ENCODE peak calls at places on chromosome 22, in ten cellular contexts. One of them, this sample, is unnamed.

GRCh38 chr22:49199224-49199623 is 628.4 kb downstream of the BRD1 start:
- DNase-seq in substantia nigra: no peak
- DNase-seq in CD4-positive, CD25-positive, alpha-beta regulatory T cell: no peak
- DNase-seq in thoracic aorta: no peak
- DNase-seq in suprapubic skin: peak
- DNase-seq in vagina: no peak
- DNase-seq in A549: no peak
- DNase-seq in effector memory CD4-positive, alpha-beta T cell: no peak
- DNase-seq in GM23248: no peak
- DNase-seq in right lobe of liver: peak
- DNase-seq in this sample: peak

GRCh38 chr22:40196628-40197027 is 18.9 kb downstream of the TNRC6B start:
- DNase-seq in substantia nigra: no peak
- DNase-seq in CD4-positive, CD25-positive, alpha-beta regulatory T cell: no peak
- DNase-seq in right lobe of liver: no peak
- DNase-seq in A549: peak
- DNase-seq in vagina: no peak
- DNase-seq in thoracic aorta: no peak
- DNase-seq in effector memory CD4-positive, alpha-beta T cell: no peak
- DNase-seq in suprapubic skin: peak
- DNase-seq in GM23248: peak
- DNase-seq in this sample: no peak

GRCh38 chr22:31446208-31446607 is 43.4 kb downstream of the EIF4ENIF1 start:
- DNase-seq in effector memory CD4-positive, alpha-beta T cell: no peak
- DNase-seq in suprapubic skin: no peak
- DNase-seq in right lobe of liver: no peak
- DNase-seq in substantia nigra: no peak
- DNase-seq in thoracic aorta: no peak
- DNase-seq in CD4-positive, CD25-positive, alpha-beta regulatory T cell: no peak
- DNase-seq in GM23248: no peak
- DNase-seq in A549: no peak
- DNase-seq in vagina: no peak
- DNase-seq in this sample: no peak

GRCh38 chr22:38103641-38104040 is 6.8 kb downstream of the BAIAP2L2 start:
- DNase-seq in thoracic aorta: no peak
- DNase-seq in substantia nigra: no peak
- DNase-seq in right lobe of liver: no peak
- DNase-seq in effector memory CD4-positive, alpha-beta T cell: no peak
- DNase-seq in A549: no peak
- DNase-seq in vagina: no peak
- DNase-seq in GM23248: no peak
- DNase-seq in suprapubic skin: no peak
- DNase-seq in CD4-positive, CD25-positive, alpha-beta regulatory T cell: no peak
- DNase-seq in this sample: no peak

GRCh38 chr22:50178871-50179869 is 6.5 kb upstream of the TRABD start:
- DNase-seq in effector memory CD4-positive, alpha-beta T cell: no peak
- DNase-seq in thoracic aorta: no peak
- DNase-seq in substantia nigra: no peak
- DNase-seq in suprapubic skin: no peak
- DNase-seq in A549: no peak
- DNase-seq in GM23248: no peak
- DNase-seq in right lobe of liver: peak
- DNase-seq in CD4-positive, CD25-positive, alpha-beta regulatory T cell: no peak
- DNase-seq in vagina: no peak
- DNase-seq in this sample: peak

GRCh38 chr22:45998638-45999378 is 21.8 kb upstream of the WNT7B start:
- DNase-seq in right lobe of liver: no peak
- DNase-seq in CD4-positive, CD25-positive, alpha-beta regulatory T cell: no peak
- DNase-seq in substantia nigra: no peak
- DNase-seq in thoracic aorta: no peak
- DNase-seq in GM23248: no peak
- DNase-seq in suprapubic skin: peak
- DNase-seq in effector memory CD4-positive, alpha-beta T cell: no peak
- DNase-seq in vagina: no peak
- DNase-seq in A549: no peak
- DNase-seq in this sample: peak

GRCh38 chr22:29813563-29813962 is 24.5 kb downstream of the ASCC2 start:
- DNase-seq in right lobe of liver: no peak
- DNase-seq in GM23248: no peak
- DNase-seq in CD4-positive, CD25-positive, alpha-beta regulatory T cell: no peak
- DNase-seq in substantia nigra: no peak
- DNase-seq in thoracic aorta: no peak
- DNase-seq in suprapubic skin: no peak
- DNase-seq in effector memory CD4-positive, alpha-beta T cell: no peak
- DNase-seq in vagina: no peak
- DNase-seq in A549: peak
- DNase-seq in this sample: no peak

GRCh38 chr22:43393845-43394474 is 17.9 kb upstream of the MPPED1 start:
- DNase-seq in right lobe of liver: no peak
- DNase-seq in vagina: no peak
- DNase-seq in A549: no peak
- DNase-seq in suprapubic skin: no peak
- DNase-seq in effector memory CD4-positive, alpha-beta T cell: no peak
- DNase-seq in thoracic aorta: no peak
- DNase-seq in GM23248: no peak
- DNase-seq in CD4-positive, CD25-positive, alpha-beta regulatory T cell: no peak
- DNase-seq in substantia nigra: no peak
- DNase-seq in this sample: no peak

GRCh38 chr22:45757068-45757467 is 85.4 kb downstream of the ATXN10 start:
- DNase-seq in CD4-positive, CD25-positive, alpha-beta regulatory T cell: no peak
- DNase-seq in A549: no peak
- DNase-seq in thoracic aorta: no peak
- DNase-seq in vagina: no peak
- DNase-seq in suprapubic skin: no peak
- DNase-seq in effector memory CD4-positive, alpha-beta T cell: no peak
- DNase-seq in right lobe of liver: no peak
- DNase-seq in GM23248: peak
- DNase-seq in substantia nigra: peak
- DNase-seq in this sample: no peak

GRCh38 chr22:24986816-24987215 is 34.3 kb downstream of the KIAA1671 start:
- DNase-seq in GM23248: no peak
- DNase-seq in suprapubic skin: no peak
- DNase-seq in substantia nigra: no peak
- DNase-seq in thoracic aorta: no peak
- DNase-seq in CD4-positive, CD25-positive, alpha-beta regulatory T cell: peak
- DNase-seq in right lobe of liver: no peak
- DNase-seq in A549: no peak
- DNase-seq in vagina: no peak
- DNase-seq in effector memory CD4-positive, alpha-beta T cell: no peak
- DNase-seq in this sample: no peak

GRCh38 chr22:24989135-24989534 is 36.6 kb downstream of the KIAA1671 start:
- DNase-seq in substantia nigra: no peak
- DNase-seq in suprapubic skin: no peak
- DNase-seq in effector memory CD4-positive, alpha-beta T cell: no peak
- DNase-seq in CD4-positive, CD25-positive, alpha-beta regulatory T cell: no peak
- DNase-seq in right lobe of liver: no peak
- DNase-seq in GM23248: no peak
- DNase-seq in thoracic aorta: no peak
- DNase-seq in A549: no peak
- DNase-seq in vagina: no peak
- DNase-seq in this sample: no peak

GRCh38 chr22:24990344-24990905 is 37.9 kb downstream of the KIAA1671 start:
- DNase-seq in CD4-positive, CD25-positive, alpha-beta regulatory T cell: no peak
- DNase-seq in GM23248: no peak
- DNase-seq in thoracic aorta: no peak
- DNase-seq in suprapubic skin: peak
- DNase-seq in right lobe of liver: no peak
- DNase-seq in substantia nigra: no peak
- DNase-seq in effector memory CD4-positive, alpha-beta T cell: no peak
- DNase-seq in A549: no peak
- DNase-seq in vagina: no peak
- DNase-seq in this sample: no peak

GRCh38 chr22:24992946-24993345 is 40.4 kb downstream of the KIAA1671 start:
- DNase-seq in vagina: no peak
- DNase-seq in right lobe of liver: no peak
- DNase-seq in thoracic aorta: no peak
- DNase-seq in effector memory CD4-positive, alpha-beta T cell: no peak
- DNase-seq in A549: no peak
- DNase-seq in CD4-positive, CD25-positive, alpha-beta regulatory T cell: no peak
- DNase-seq in substantia nigra: no peak
- DNase-seq in suprapubic skin: no peak
- DNase-seq in GM23248: no peak
- DNase-seq in this sample: no peak

GRCh38 chr22:24989541-24989951 is 37.0 kb downstream of the KIAA1671 start:
- DNase-seq in CD4-positive, CD25-positive, alpha-beta regulatory T cell: no peak
- DNase-seq in GM23248: no peak
- DNase-seq in vagina: no peak
- DNase-seq in A549: no peak
- DNase-seq in right lobe of liver: peak
- DNase-seq in substantia nigra: no peak
- DNase-seq in suprapubic skin: no peak
- DNase-seq in thoracic aorta: no peak
- DNase-seq in effector memory CD4-positive, alpha-beta T cell: no peak
- DNase-seq in this sample: no peak
- H3K27ac ChIP-seq in CD4-positive, CD25-positive, alpha-beta regulatory T cell: no peak
- H3K27ac ChIP-seq in GM23248: no peak
- H3K27ac ChIP-seq in vagina: peak
- H3K27ac ChIP-seq in A549: peak
- H3K27ac ChIP-seq in right lobe of liver: peak
- H3K27ac ChIP-seq in substantia nigra: peak
- H3K27ac ChIP-seq in suprapubic skin: peak
- H3K27ac ChIP-seq in thoracic aorta: no peak
- H3K27ac ChIP-seq in effector memory CD4-positive, alpha-beta T cell: no peak
- H3K27ac ChIP-seq in this sample: peak

GRCh38 chr22:37032134-37032534 is 12.6 kb downstream of the MPST start:
- DNase-seq in right lobe of liver: no peak
- DNase-seq in thoracic aorta: no peak
- DNase-seq in A549: no peak
- DNase-seq in vagina: no peak
- DNase-seq in GM23248: no peak
- DNase-seq in suprapubic skin: no peak
- DNase-seq in CD4-positive, CD25-positive, alpha-beta regulatory T cell: no peak
- DNase-seq in effector memory CD4-positive, alpha-beta T cell: no peak
- DNase-seq in substantia nigra: no peak
- DNase-seq in this sample: no peak
- H3K27ac ChIP-seq in right lobe of liver: peak
- H3K27ac ChIP-seq in thoracic aorta: no peak
- H3K27ac ChIP-seq in A549: peak
- H3K27ac ChIP-seq in vagina: no peak
- H3K27ac ChIP-seq in GM23248: no peak
- H3K27ac ChIP-seq in suprapubic skin: peak
- H3K27ac ChIP-seq in CD4-positive, CD25-positive, alpha-beta regulatory T cell: no peak
- H3K27ac ChIP-seq in effector memory CD4-positive, alpha-beta T cell: no peak
- H3K27ac ChIP-seq in substantia nigra: no peak
- H3K27ac ChIP-seq in this sample: peak

DNA sequence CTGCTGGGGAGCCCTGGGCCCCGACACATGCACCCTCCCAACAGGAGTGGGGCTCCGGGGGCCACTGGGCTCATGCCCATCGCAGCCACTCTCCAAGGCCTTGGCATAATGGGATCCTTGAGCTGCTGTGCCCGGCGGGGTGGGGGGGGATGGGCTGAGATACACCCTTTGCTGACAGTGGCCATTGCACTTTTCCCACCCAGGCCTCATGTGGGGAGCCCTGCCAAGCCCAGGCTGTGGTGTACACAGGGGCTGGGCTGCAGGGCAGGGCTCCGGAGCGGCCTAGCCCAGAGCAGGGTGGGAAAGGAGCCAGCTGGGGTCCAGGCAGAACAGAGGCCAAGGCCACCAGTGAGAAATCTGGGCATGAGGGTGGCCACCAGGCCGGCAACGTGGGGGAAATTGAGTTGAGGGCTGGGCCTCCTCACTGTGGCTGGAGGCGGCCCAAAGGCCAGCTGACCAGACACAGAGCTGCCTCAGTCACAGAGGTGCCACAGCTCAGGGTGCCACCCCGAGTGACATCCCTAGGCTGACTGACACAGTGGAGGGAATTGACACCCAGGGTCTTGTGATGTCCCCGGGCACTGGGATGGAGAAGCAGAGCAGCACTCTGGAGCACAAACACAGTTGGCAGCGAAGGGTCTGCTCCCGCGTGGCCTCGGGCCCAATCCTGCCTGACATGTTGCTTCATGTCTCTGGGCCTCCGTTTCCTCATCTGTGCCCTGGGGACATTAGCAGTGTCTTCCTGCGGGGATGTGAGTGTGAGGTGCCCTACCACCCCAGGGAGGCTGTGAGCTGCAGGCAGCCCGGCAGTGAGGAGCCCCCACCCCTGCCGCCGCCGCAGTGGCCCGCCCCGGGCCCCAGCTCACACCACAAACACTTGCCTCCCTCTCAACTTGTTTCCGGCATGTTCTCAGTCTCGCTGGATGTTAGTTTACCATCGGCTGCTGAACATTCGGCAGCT is 30.4 kb downstream of the RTN4R start:
- DNase-seq in A549: no peak
- DNase-seq in substantia nigra: no peak
- DNase-seq in thoracic aorta: no peak
- DNase-seq in suprapubic skin: no peak
- DNase-seq in effector memory CD4-positive, alpha-beta T cell: peak
- DNase-seq in CD4-positive, CD25-positive, alpha-beta regulatory T cell: peak
- DNase-seq in vagina: no peak
- DNase-seq in GM23248: no peak
- DNase-seq in right lobe of liver: no peak
- DNase-seq in this sample: no peak
- H3K27ac ChIP-seq in A549: no peak
- H3K27ac ChIP-seq in substantia nigra: peak
- H3K27ac ChIP-seq in thoracic aorta: no peak
- H3K27ac ChIP-seq in suprapubic skin: no peak
- H3K27ac ChIP-seq in effector memory CD4-positive, alpha-beta T cell: peak
- H3K27ac ChIP-seq in CD4-positive, CD25-positive, alpha-beta regulatory T cell: peak
- H3K27ac ChIP-seq in vagina: no peak
- H3K27ac ChIP-seq in GM23248: no peak
- H3K27ac ChIP-seq in right lobe of liver: no peak
- H3K27ac ChIP-seq in this sample: no peak

GRCh38 chr22:17948101-17948500 is 76.3 kb downstream of the MICAL3 start:
- DNase-seq in suprapubic skin: no peak
- DNase-seq in right lobe of liver: no peak
- DNase-seq in GM23248: no peak
- DNase-seq in substantia nigra: no peak
- DNase-seq in A549: no peak
- DNase-seq in effector memory CD4-positive, alpha-beta T cell: no peak
- DNase-seq in thoracic aorta: no peak
- DNase-seq in vagina: no peak
- DNase-seq in CD4-positive, CD25-positive, alpha-beta regulatory T cell: no peak
- DNase-seq in this sample: no peak

GRCh38 chr22:17951315-17951714 is 73.0 kb downstream of the MICAL3 start:
- DNase-seq in vagina: no peak
- DNase-seq in suprapubic skin: no peak
- DNase-seq in A549: no peak
- DNase-seq in CD4-positive, CD25-positive, alpha-beta regulatory T cell: no peak
- DNase-seq in substantia nigra: no peak
- DNase-seq in right lobe of liver: no peak
- DNase-seq in effector memory CD4-positive, alpha-beta T cell: no peak
- DNase-seq in GM23248: no peak
- DNase-seq in thoracic aorta: no peak
- DNase-seq in this sample: no peak

GRCh38 chr22:17953147-17953546 is 71.2 kb downstream of the MICAL3 start:
- DNase-seq in suprapubic skin: no peak
- DNase-seq in right lobe of liver: no peak
- DNase-seq in vagina: no peak
- DNase-seq in substantia nigra: no peak
- DNase-seq in A549: no peak
- DNase-seq in effector memory CD4-positive, alpha-beta T cell: no peak
- DNase-seq in GM23248: no peak
- DNase-seq in CD4-positive, CD25-positive, alpha-beta regulatory T cell: no peak
- DNase-seq in thoracic aorta: no peak
- DNase-seq in this sample: no peak

GRCh38 chr22:17952273-17952801 is 72.0 kb downstream of the MICAL3 start:
- DNase-seq in right lobe of liver: peak
- DNase-seq in vagina: no peak
- DNase-seq in A549: no peak
- DNase-seq in effector memory CD4-positive, alpha-beta T cell: no peak
- DNase-seq in substantia nigra: no peak
- DNase-seq in GM23248: no peak
- DNase-seq in suprapubic skin: no peak
- DNase-seq in CD4-positive, CD25-positive, alpha-beta regulatory T cell: peak
- DNase-seq in thoracic aorta: no peak
- DNase-seq in this sample: no peak

GRCh38 chr22:17949926-17950473 is 74.4 kb downstream of the MICAL3 start:
- DNase-seq in substantia nigra: no peak
- DNase-seq in right lobe of liver: no peak
- DNase-seq in suprapubic skin: no peak
- DNase-seq in thoracic aorta: no peak
- DNase-seq in effector memory CD4-positive, alpha-beta T cell: no peak
- DNase-seq in GM23248: peak
- DNase-seq in A549: no peak
- DNase-seq in vagina: no peak
- DNase-seq in CD4-positive, CD25-positive, alpha-beta regulatory T cell: no peak
- DNase-seq in this sample: no peak
- H3K27ac ChIP-seq in substantia nigra: no peak
- H3K27ac ChIP-seq in right lobe of liver: no peak
- H3K27ac ChIP-seq in suprapubic skin: no peak
- H3K27ac ChIP-seq in thoracic aorta: no peak
- H3K27ac ChIP-seq in effector memory CD4-positive, alpha-beta T cell: no peak
- H3K27ac ChIP-seq in GM23248: peak
- H3K27ac ChIP-seq in A549: no peak
- H3K27ac ChIP-seq in vagina: no peak
- H3K27ac ChIP-seq in CD4-positive, CD25-positive, alpha-beta regulatory T cell: no peak
- H3K27ac ChIP-seq in this sample: no peak